ENCODE peak calls at places on chromosome 15, in five cellular contexts. Z, Q, H, U and I are unnamed samples.

GRCh38 chr15:38401716-38402115 is 52.2 kb upstream of the FAM98B start:
- DNase-seq in Z (no peak), Q (no peak), H (no peak), U (no peak), I (no peak)

GRCh38 chr15:96341465-96342142 is 11.1 kb downstream of the NR2F2 start:
- DNase-seq in Z (peak), Q (no peak), H (no peak), U (no peak), I (no peak)

GRCh38 chr15:98397411-98397810 is 250.9 kb upstream of the IGF1R start:
- DNase-seq in Z (no peak), Q (no peak), H (no peak), U (no peak), I (no peak)

GRCh38 chr15:61227269-61228024 is 1.7 kb downstream of the RORA start:
- DNase-seq in Z (peak), Q (peak), H (no peak), U (peak), I (peak)

GRCh38 chr15:28917791-28918140 is 32.0 kb downstream of the APBA2 start:
- DNase-seq in Z (no peak), Q (no peak), H (no peak), U (no peak), I (no peak)

GRCh38 chr15:33612721-33613304 is 302.0 kb downstream of the RYR3 start:
- DNase-seq in Z (peak), Q (no peak), H (no peak), U (no peak), I (no peak)

GRCh38 chr15:28019594-28020320 is 79.4 kb downstream of the OCA2 start:
- DNase-seq in Z (no peak), Q (no peak), H (no peak), U (no peak), I (no peak)

GRCh38 chr15:61697796-61698195 is 362.5 kb downstream of the VPS13C start:
- DNase-seq in Z (no peak), Q (no peak), H (no peak), U (no peak), I (no peak)

GRCh38 chr15:46892621-46893160 is 824.6 kb upstream of the SEMA6D start:
- DNase-seq in Z (no peak), Q (no peak), H (no peak), U (no peak), I (no peak)

GRCh38 chr15:97874139-97874538 is 86.4 kb upstream of the ARRDC4 start:
- DNase-seq in Z (peak), Q (no peak), H (no peak), U (no peak), I (no peak)